ENCODE peak calls at places on chromosomes 16 and 17, in five cellular contexts. C is tibial artery; Y is body of pancreas; H is activated T-helper 1 cell treated with anti-CD3 and anti-CD28 coated beads, Interleukin-2, amount 50 U/mL, for 16 hours; L is AG08395. M is an unnamed sample.

GRCh38 chr17:45231481-45232116 is 9.9 kb downstream of the FMNL1 start:
- DNase-seq in C (no peak), Y (peak), H (no peak), L (no peak), M (no peak)

GRCh38 chr16:72942021-72942420 is 105.9 kb downstream of the ZFHX3 start:
- DNase-seq in C (no peak), Y (no peak), H (no peak), L (no peak), M (no peak)

GRCh38 chr17:35214192-35214591 is 20.0 kb upstream of the SLC35G3 start:
- DNase-seq in C (no peak), Y (no peak), H (no peak), L (no peak), M (no peak)

GRCh38 chr16:88274847-88275246 is 107.9 kb upstream of the ZNF469 start:
- DNase-seq in C (no peak), Y (no peak), H (no peak), L (no peak), M (no peak)

GRCh38 chr17:44108440-44109311 is 14.8 kb downstream of the HDAC5 start:
- DNase-seq in C (peak), Y (peak), H (no peak), L (peak), M (peak)

GRCh38 chr17:36918260-36918691 is 19.0 kb upstream of the LHX1 start:
- DNase-seq in C (no peak), Y (no peak), H (no peak), L (no peak), M (no peak)

GRCh38 chr17:55852734-55853133 is 101.9 kb downstream of the PCTP start:
- DNase-seq in C (no peak), Y (no peak), H (no peak), L (no peak), M (no peak)

GRCh38 chr17:81519284-81520020 is 6.9 kb upstream of the ACTG1 start:
- DNase-seq in C (peak), Y (peak), H (peak), L (no peak), M (no peak)

GRCh38 chr16:30518552-30518951 is 7.8 kb downstream of the ZNF768 start:
- DNase-seq in C (no peak), Y (no peak), H (no peak), L (no peak), M (no peak)

GRCh38 chr17:45264430-45264829 is 2.5 kb upstream of the SPATA32 start:
- DNase-seq in C (no peak), Y (no peak), H (no peak), L (no peak), M (no peak)

GRCh38 chr16:15874745-15875314 is 13.6 kb downstream of the CEP20 start:
- DNase-seq in C (peak), Y (peak), H (no peak), L (peak), M (peak)

GRCh38 chr16:89822188-89823086 is 5.8 kb upstream of the SPIRE2 start:
- DNase-seq in C (no peak), Y (no peak), H (no peak), L (no peak), M (no peak)

GRCh38 chr16:88754912-88755744 is 29.9 kb downstream of the PIEZO1 start:
- DNase-seq in C (no peak), Y (no peak), H (no peak), L (peak), M (peak)

M was measured in AG08396.